ENCODE peak calls at places on chromosomes 13 and 19, in eight cellular contexts. S is B cell, O is K562, E is fibroblast of mammary gland, W is coronary artery, K is GM12864, U is left ventricle myocardium inferior, J is AG10803. I is an unnamed sample.

GRCh38 chr19:8451885-8452284 is 7.1 kb downstream of the HNRNPM start:
- DNase-seq in S (no peak), O (no peak), E (peak), W (no peak), K (no peak), U (no peak), J (peak), I (no peak)

GRCh38 chr19:38678891-38679494 is 31.5 kb downstream of the ACTN4 start:
- DNase-seq in S (no peak), O (no peak), E (no peak), W (no peak), K (no peak), U (no peak), J (no peak), I (no peak)

GRCh38 chr19:57812201-57812600 is 2.5 kb downstream of the ZNF552 start:
- DNase-seq in S (no peak), O (no peak), E (no peak), W (no peak), K (no peak), U (no peak), J (no peak), I (no peak)

GRCh38 chr13:40562975-40563349 is 103.5 kb downstream of the FOXO1 start:
- DNase-seq in S (no peak), O (no peak), E (no peak), W (no peak), K (no peak), U (no peak), J (no peak), I (no peak)

GRCh38 chr13:110454956-110455355 is 106.6 kb downstream of the RAB20 start:
- DNase-seq in S (no peak), O (no peak), E (no peak), W (no peak), K (no peak), U (peak), J (no peak), I (no peak)

GRCh38 chr13:52848455-52849190 is at the start of gene PCDH8:
- DNase-seq in S (no peak), O (no peak), E (no peak), W (no peak), K (no peak), U (no peak), J (no peak), I (peak)

GRCh38 chr13:71913717-71914116 is 46.7 kb upstream of the DACH1 start:
- DNase-seq in S (no peak), O (no peak), E (no peak), W (no peak), K (no peak), U (no peak), J (no peak), I (no peak)

GRCh38 chr13:32164622-32165268 is 133.2 kb downstream of the FRY start:
- DNase-seq in S (no peak), O (peak), E (peak), W (no peak), K (peak), U (no peak), J (peak), I (peak)

GRCh38 chr13:93559718-93560117 is 333.1 kb downstream of the GPC6 start:
- DNase-seq in S (no peak), O (no peak), E (peak), W (no peak), K (no peak), U (no peak), J (peak), I (no peak)

GRCh38 chr13:99421758-99422555 is 79.3 kb upstream of the TM9SF2 start:
- DNase-seq in S (peak), O (no peak), E (no peak), W (no peak), K (no peak), U (no peak), J (no peak), I (no peak)

GRCh38 chr19:27746691-27747380 is 1466.1 kb downstream of the UQCRFS1 start:
- DNase-seq in S (no peak), O (peak), E (peak), W (peak), K (no peak), U (peak), J (peak), I (peak)

GRCh38 chr13:28204690-28205443 is 66.5 kb downstream of the PAN3 start:
- DNase-seq in S (no peak), O (no peak), E (no peak), W (no peak), K (peak), U (no peak), J (no peak), I (no peak)

GRCh38 chr13:44951184-44951583 is 38.1 kb downstream of the NUFIP1 start:
- DNase-seq in S (no peak), O (no peak), E (no peak), W (no peak), K (no peak), U (no peak), J (peak), I (no peak)

GRCh38 chr19:8576273-8576993 is 809 bp downstream of the MYO1F start:
- DNase-seq in S (no peak), O (no peak), E (no peak), W (no peak), K (no peak), U (no peak), J (no peak), I (no peak)

GRCh38 chr13:44293908-44294735 is 79.5 kb upstream of the SERP2 start:
- DNase-seq in S (no peak), O (no peak), E (peak), W (peak), K (no peak), U (no peak), J (peak), I (no peak)

GRCh38 chr19:39246951-39247669 is 1.5 kb downstream of the IFNL4 start:
- DNase-seq in S (no peak), O (peak), E (peak), W (no peak), K (no peak), U (peak), J (no peak), I (peak)

GRCh38 chr13:27789495-27790303 is 2.6 kb upstream of the GSX1 start:
- DNase-seq in S (no peak), O (no peak), E (no peak), W (peak), K (no peak), U (no peak), J (no peak), I (no peak)

GRCh38 chr13:60990032-60990733 is 425.5 kb downstream of the PCDH20 start:
- DNase-seq in S (no peak), O (no peak), E (no peak), W (no peak), K (no peak), U (no peak), J (no peak), I (peak)

GRCh38 chr19:46812898-46813569 is 24.6 kb upstream of the SLC1A5 start:
- DNase-seq in S (no peak), O (peak), E (no peak), W (peak), K (no peak), U (peak), J (no peak), I (no peak)

GRCh38 chr19:1923319-1923718 is 17.7 kb upstream of the CSNK1G2 start:
- DNase-seq in S (peak), O (no peak), E (no peak), W (no peak), K (peak), U (no peak), J (no peak), I (no peak)

GRCh38 chr13:65300220-65300619 is 1929.9 kb downstream of the PCDH9 start:
- DNase-seq in S (no peak), O (no peak), E (no peak), W (no peak), K (no peak), U (no peak), J (no peak), I (no peak)

DNA sequence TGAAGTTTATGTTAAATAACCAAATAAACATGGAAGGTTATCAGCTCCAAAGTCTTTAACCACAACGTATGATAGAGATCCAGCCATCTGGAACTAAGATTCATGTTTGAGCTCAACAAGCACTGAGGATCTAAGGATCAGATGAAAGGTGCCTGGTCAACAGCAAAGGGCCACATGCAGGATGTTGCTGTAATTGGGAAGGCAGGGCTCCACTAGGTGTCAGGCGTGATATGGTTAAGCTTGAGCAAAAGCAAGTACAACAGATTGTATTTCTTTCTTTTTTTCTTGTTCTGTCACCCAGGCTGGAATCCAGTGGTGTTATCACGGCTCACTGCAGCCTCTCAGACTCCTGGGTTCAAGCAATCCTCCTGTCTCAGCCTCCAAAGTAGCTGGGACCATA is 12.0 kb downstream of the EBPL start:
- DNase-seq in S (no peak), O (no peak), E (no peak), W (no peak), K (no peak), U (no peak), J (no peak), I (no peak)
- TF ChIP-seq CTCF in S (no peak), O (no peak), E (peak), W (no peak), K (peak), U (peak), J (peak), I (no peak)

GRCh38 chr19:45558399-45558878 is 26.2 kb downstream of the OPA3 start:
- DNase-seq in S (peak), O (peak), E (peak), W (no peak), K (peak), U (no peak), J (no peak), I (peak)

GRCh38 chr19:45547965-45548609 is 36.5 kb downstream of the OPA3 start:
- DNase-seq in S (no peak), O (peak), E (peak), W (no peak), K (no peak), U (no peak), J (peak), I (no peak)

GRCh38 chr19:45554481-45554880 is 30.1 kb downstream of the OPA3 start:
- DNase-seq in S (no peak), O (no peak), E (no peak), W (no peak), K (no peak), U (no peak), J (no peak), I (no peak)

GRCh38 chr19:45556835-45557234 is 27.8 kb downstream of the OPA3 start:
- DNase-seq in S (no peak), O (no peak), E (no peak), W (no peak), K (no peak), U (no peak), J (no peak), I (no peak)

GRCh38 chr19:45553464-45553863 is 31.1 kb downstream of the OPA3 start:
- DNase-seq in S (no peak), O (peak), E (no peak), W (no peak), K (no peak), U (no peak), J (no peak), I (peak)
- TF ChIP-seq CTCF in S (no peak), O (no peak), E (no peak), W (no peak), K (no peak), U (no peak), J (no peak), I (no peak)

GRCh38 chr19:17305517-17306284 is at the start of gene MRPL34:
- DNase-seq in S (peak), O (peak), E (peak), W (peak), K (peak), U (peak), J (peak), I (peak)
- TF ChIP-seq CTCF in S (peak), O (peak), E (peak), W (peak), K (peak), U (peak), J (peak), I (peak)

GRCh38 chr13:70104481-70104880 is 3.1 kb upstream of the ATXN8OS start:
- DNase-seq in S (no peak), O (no peak), E (no peak), W (no peak), K (no peak), U (no peak), J (no peak), I (no peak)

DNA sequence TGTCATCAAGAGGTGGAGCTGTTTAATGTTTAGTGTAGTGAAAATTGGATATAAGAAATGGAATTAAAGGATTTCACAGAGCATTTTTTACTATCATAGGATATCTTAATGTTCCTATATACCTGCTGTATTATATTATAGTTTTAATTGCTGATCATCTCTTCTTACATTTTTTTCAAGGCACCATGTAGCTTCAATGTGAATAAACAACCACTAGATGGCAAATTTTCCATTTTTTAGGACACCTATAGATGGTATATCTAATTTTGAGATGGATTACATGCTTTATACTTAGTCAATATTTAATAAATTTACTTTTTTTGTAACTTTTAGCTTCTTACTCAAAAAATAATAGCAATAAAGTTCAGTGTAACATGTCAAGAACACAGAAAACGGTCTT is 9.0 kb upstream of the ATXN8OS start:
- DNase-seq in S (no peak), O (no peak), E (no peak), W (no peak), K (no peak), U (no peak), J (no peak), I (no peak)
- TF ChIP-seq CTCF in S (no peak), O (no peak), E (no peak), W (no peak), K (peak), U (peak), J (peak), I (peak)

DNA sequence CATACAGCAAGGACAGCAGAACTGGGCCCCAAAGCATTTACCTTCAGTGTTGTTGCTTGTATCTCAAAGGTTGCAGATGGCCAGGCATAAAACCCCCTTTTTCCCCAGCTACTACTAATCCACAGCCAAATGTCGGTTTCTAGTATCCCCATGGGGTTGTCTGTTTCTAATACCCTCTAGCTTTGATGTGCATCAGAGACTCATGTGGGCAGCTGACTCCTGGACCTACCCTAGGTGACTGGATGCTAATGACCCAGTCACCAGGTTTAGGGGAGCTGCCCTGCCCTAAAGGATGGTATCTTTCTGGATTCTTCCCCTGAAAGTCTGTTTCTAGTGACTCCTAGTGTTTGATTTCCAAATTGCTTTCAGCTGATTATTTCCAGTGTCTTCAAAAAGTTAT is 23.9 kb downstream of the TJP3 start:
- DNase-seq in S (no peak), O (no peak), E (no peak), W (no peak), K (no peak), U (no peak), J (no peak), I (no peak)
- TF ChIP-seq CTCF in S (no peak), O (no peak), E (no peak), W (no peak), K (no peak), U (no peak), J (no peak), I (peak)

GRCh38 chr19:33245948-33246728 is 20.5 kb upstream of the SLC7A10 start:
- DNase-seq in S (no peak), O (peak), E (no peak), W (no peak), K (no peak), U (peak), J (no peak), I (no peak)
- TF ChIP-seq CTCF in S (peak), O (peak), E (peak), W (no peak), K (peak), U (peak), J (peak), I (peak)

DNA sequence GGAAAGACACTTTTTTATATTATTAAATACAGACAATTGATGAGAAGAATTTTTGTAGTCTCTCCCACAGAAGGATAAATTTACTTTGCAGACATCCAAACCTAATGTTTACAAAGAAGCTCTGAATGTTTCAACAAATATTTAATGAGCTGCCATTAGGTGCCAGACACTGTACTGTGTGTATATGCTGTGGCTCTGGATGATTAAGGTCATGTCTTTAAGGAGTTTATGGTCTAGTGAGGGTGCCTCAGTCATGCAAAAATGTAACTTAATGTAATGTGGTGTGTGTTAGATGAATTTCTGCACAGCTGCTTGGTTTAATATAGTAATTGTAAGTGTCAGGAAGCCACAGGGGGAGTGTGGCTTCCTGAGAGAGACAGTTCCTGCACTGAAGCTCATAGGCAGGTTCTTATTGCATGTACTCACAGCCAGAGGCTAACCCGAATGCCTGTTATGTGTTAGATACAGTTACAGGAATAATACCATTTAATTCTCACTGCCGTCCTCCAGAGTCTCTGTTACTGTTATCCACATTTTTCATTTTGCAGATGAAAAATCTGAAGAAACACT is 43.3 kb downstream of the SPATA13 start:
- DNase-seq in S (no peak), O (no peak), E (no peak), W (no peak), K (no peak), U (no peak), J (peak), I (no peak)
- TF ChIP-seq CTCF in S (no peak), O (no peak), E (no peak), W (no peak), K (no peak), U (no peak), J (no peak), I (no peak)

DNA sequence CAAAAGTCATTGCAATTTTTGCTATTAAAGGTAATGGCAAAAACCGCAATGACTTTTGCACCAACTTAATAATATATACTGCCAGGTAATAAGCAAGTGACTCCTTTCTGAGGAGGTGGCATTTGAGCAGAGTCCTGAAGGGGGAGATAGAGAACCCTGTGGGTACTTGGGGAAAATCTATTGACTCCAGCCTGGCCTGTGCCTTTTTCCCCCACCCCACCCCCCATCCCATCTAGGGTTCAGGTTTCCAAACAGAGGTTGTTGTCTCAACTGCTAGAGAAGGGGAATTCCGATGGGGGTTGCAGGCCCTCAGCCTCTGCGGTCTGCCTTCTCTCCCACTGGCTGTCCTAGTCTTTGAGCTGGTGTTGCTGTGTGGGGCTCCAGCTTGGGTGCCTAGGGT is 11.5 kb downstream of the S1PR2 start:
- DNase-seq in S (peak), O (peak), E (peak), W (no peak), K (peak), U (no peak), J (peak), I (no peak)
- TF ChIP-seq CTCF in S (peak), O (peak), E (peak), W (no peak), K (peak), U (peak), J (peak), I (peak)

I was measured in endothelial cell.